ENCODE peak calls at places on chromosomes 11 and 22, in ten cellular contexts. One of them, this sample, is unnamed.

GRCh38 chr11:61414547-61414946 is 15.2 kb downstream of the CPSF7 start:
- DNase-seq in cardiac fibroblast: no peak
- DNase-seq in GM12865: no peak
- DNase-seq in retinal pigment epithelial cell: no peak
- DNase-seq in IMR-90: no peak
- DNase-seq in stomach: no peak
- DNase-seq in skeletal muscle cell: no peak
- DNase-seq in heart right ventricle: no peak
- DNase-seq in pancreas: no peak
- DNase-seq in WERI-Rb-1: no peak
- DNase-seq in this sample: no peak

GRCh38 chr11:33574366-33574765 is 126.3 kb downstream of the C11orf91 start:
- DNase-seq in cardiac fibroblast: no peak
- DNase-seq in GM12865: no peak
- DNase-seq in retinal pigment epithelial cell: no peak
- DNase-seq in IMR-90: no peak
- DNase-seq in stomach: no peak
- DNase-seq in skeletal muscle cell: no peak
- DNase-seq in heart right ventricle: no peak
- DNase-seq in pancreas: no peak
- DNase-seq in WERI-Rb-1: no peak
- DNase-seq in this sample: no peak

GRCh38 chr11:17986007-17986710 is 26.7 kb downstream of the SERGEF start:
- DNase-seq in cardiac fibroblast: peak; percentile 81
- DNase-seq in GM12865: no peak
- DNase-seq in retinal pigment epithelial cell: peak; percentile 60
- DNase-seq in IMR-90: peak; percentile 90
- DNase-seq in stomach: no peak
- DNase-seq in skeletal muscle cell: peak; percentile 59
- DNase-seq in heart right ventricle: no peak
- DNase-seq in pancreas: no peak
- DNase-seq in WERI-Rb-1: no peak
- DNase-seq in this sample: peak; percentile 82

GRCh38 chr22:36660510-36660840 is 43.1 kb downstream of the CACNG2 start:
- DNase-seq in cardiac fibroblast: no peak
- DNase-seq in GM12865: no peak
- DNase-seq in retinal pigment epithelial cell: no peak
- DNase-seq in IMR-90: no peak
- DNase-seq in stomach: no peak
- DNase-seq in skeletal muscle cell: no peak
- DNase-seq in heart right ventricle: no peak
- DNase-seq in pancreas: no peak
- DNase-seq in WERI-Rb-1: no peak
- DNase-seq in this sample: no peak

GRCh38 chr22:25383278-25383820 is 163.9 kb downstream of the CRYBB2 start:
- DNase-seq in cardiac fibroblast: no peak
- DNase-seq in GM12865: no peak
- DNase-seq in retinal pigment epithelial cell: no peak
- DNase-seq in IMR-90: no peak
- DNase-seq in stomach: no peak
- DNase-seq in skeletal muscle cell: no peak
- DNase-seq in heart right ventricle: no peak
- DNase-seq in pancreas: no peak
- DNase-seq in WERI-Rb-1: no peak
- DNase-seq in this sample: no peak

GRCh38 chr22:49812838-49813237 is 14.8 kb downstream of the BRD1 start:
- DNase-seq in cardiac fibroblast: peak; percentile 57
- DNase-seq in GM12865: no peak
- DNase-seq in retinal pigment epithelial cell: no peak
- DNase-seq in IMR-90: peak; percentile 37
- DNase-seq in stomach: peak; percentile 40
- DNase-seq in skeletal muscle cell: no peak
- DNase-seq in heart right ventricle: no peak
- DNase-seq in pancreas: no peak
- DNase-seq in WERI-Rb-1: no peak
- DNase-seq in this sample: peak; percentile 18

GRCh38 chr22:38397189-38398097 is 57.6 kb downstream of the KCNJ4 start:
- DNase-seq in cardiac fibroblast: peak; percentile 23
- DNase-seq in GM12865: peak; percentile 88
- DNase-seq in retinal pigment epithelial cell: no peak
- DNase-seq in IMR-90: no peak
- DNase-seq in stomach: no peak
- DNase-seq in skeletal muscle cell: no peak
- DNase-seq in heart right ventricle: peak; percentile 64
- DNase-seq in pancreas: peak; percentile 53
- DNase-seq in WERI-Rb-1: no peak
- DNase-seq in this sample: peak; percentile 28

GRCh38 chr11:12496181-12497025 is 119.0 kb downstream of the PARVA start:
- DNase-seq in cardiac fibroblast: no peak
- DNase-seq in GM12865: peak; percentile 15
- DNase-seq in retinal pigment epithelial cell: no peak
- DNase-seq in IMR-90: peak; percentile 40
- DNase-seq in stomach: no peak
- DNase-seq in skeletal muscle cell: no peak
- DNase-seq in heart right ventricle: no peak
- DNase-seq in pancreas: no peak
- DNase-seq in WERI-Rb-1: no peak
- DNase-seq in this sample: no peak

DNA sequence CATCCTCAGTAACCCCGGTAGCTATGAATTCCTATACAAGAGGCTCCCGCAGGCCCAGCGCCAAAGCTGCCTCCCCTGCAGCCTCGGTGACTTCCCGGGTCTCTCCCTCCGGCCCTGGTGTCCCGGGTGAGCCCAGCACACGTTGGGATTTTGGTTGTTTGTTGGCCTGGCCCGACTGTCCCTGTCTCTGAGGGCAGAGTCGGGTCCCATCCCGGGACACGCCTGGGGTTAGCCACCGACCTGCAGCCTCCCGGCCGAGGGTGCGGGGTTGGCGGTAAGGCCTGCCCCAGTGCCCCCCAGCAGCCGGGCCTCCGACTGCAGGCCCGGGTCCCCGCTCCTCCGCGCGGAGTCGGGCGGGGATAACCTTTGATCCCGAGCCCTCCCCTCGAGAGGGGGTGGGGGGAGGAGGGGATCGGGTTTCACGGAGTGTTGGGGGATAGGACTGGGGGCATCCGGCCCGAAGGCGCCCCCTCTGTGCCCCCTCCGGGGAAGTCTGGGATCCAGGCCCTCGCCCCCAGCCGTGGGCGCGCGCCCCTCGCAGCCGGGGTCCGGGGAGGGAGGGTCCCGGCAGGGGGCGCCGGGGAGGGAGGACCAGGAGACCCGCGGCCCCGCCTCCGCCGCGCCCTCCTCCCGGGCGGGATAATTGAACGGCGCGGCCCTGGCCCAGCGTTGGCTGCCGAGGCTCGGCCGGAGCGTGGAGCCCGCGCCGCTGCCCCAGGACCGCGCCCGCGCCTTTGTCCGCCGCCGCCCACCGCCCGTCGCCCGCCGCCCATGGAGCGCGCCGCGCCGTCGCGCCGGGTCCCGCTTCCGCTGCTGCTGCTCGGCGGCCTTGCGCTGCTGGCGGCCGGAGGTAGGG is at the start of gene FBLN1:
- DNase-seq in cardiac fibroblast: no peak
- DNase-seq in GM12865: no peak
- DNase-seq in retinal pigment epithelial cell: no peak
- DNase-seq in IMR-90: no peak
- DNase-seq in stomach: no peak
- DNase-seq in skeletal muscle cell: no peak
- DNase-seq in heart right ventricle: peak; percentile 53
- DNase-seq in pancreas: no peak
- DNase-seq in WERI-Rb-1: peak; percentile 73
- DNase-seq in this sample: no peak
- H3K4me3 ChIP-seq in cardiac fibroblast: peak within 1 kb of the TSS; percentile 72
- H3K4me3 ChIP-seq in GM12865: no peak within 1 kb of the TSS
- H3K4me3 ChIP-seq in retinal pigment epithelial cell: peak within 1 kb of the TSS; percentile 44
- H3K4me3 ChIP-seq in IMR-90: peak within 1 kb of the TSS; percentile 80
- H3K4me3 ChIP-seq in stomach: peak within 1 kb of the TSS; percentile 53
- H3K4me3 ChIP-seq in skeletal muscle cell: peak within 1 kb of the TSS; percentile 69
- H3K4me3 ChIP-seq in heart right ventricle: peak within 1 kb of the TSS; percentile 52
- H3K4me3 ChIP-seq in pancreas: peak within 1 kb of the TSS; percentile 26
- H3K4me3 ChIP-seq in WERI-Rb-1: peak within 1 kb of the TSS; percentile 80
- H3K4me3 ChIP-seq in this sample: peak within 1 kb of the TSS; percentile 98

GRCh38 chr11:67369801-67370284 is 3.6 kb downstream of the CLCF1 start:
- DNase-seq in cardiac fibroblast: no peak
- DNase-seq in GM12865: no peak
- DNase-seq in retinal pigment epithelial cell: no peak
- DNase-seq in IMR-90: peak; percentile 71
- DNase-seq in stomach: no peak
- DNase-seq in skeletal muscle cell: no peak
- DNase-seq in heart right ventricle: no peak
- DNase-seq in pancreas: no peak
- DNase-seq in WERI-Rb-1: no peak
- DNase-seq in this sample: peak; percentile 45

GRCh38 chr11:67370351-67371076 is 2.9 kb downstream of the CLCF1 start:
- DNase-seq in cardiac fibroblast: peak; percentile 56
- DNase-seq in GM12865: no peak
- DNase-seq in retinal pigment epithelial cell: no peak
- DNase-seq in IMR-90: peak; percentile 87
- DNase-seq in stomach: no peak
- DNase-seq in skeletal muscle cell: no peak
- DNase-seq in heart right ventricle: no peak
- DNase-seq in pancreas: no peak
- DNase-seq in WERI-Rb-1: no peak
- DNase-seq in this sample: no peak

GRCh38 chr11:67372232-67372992 is 986 bp downstream of the CLCF1 start:
- DNase-seq in cardiac fibroblast: no peak
- DNase-seq in GM12865: no peak
- DNase-seq in retinal pigment epithelial cell: no peak
- DNase-seq in IMR-90: no peak
- DNase-seq in stomach: no peak
- DNase-seq in skeletal muscle cell: no peak
- DNase-seq in heart right ventricle: no peak
- DNase-seq in pancreas: no peak
- DNase-seq in WERI-Rb-1: peak; percentile 59
- DNase-seq in this sample: no peak

GRCh38 chr11:67371549-67372231 is 1.7 kb downstream of the CLCF1 start:
- DNase-seq in cardiac fibroblast: peak; percentile 67
- DNase-seq in GM12865: peak; percentile 55
- DNase-seq in retinal pigment epithelial cell: no peak
- DNase-seq in IMR-90: peak; percentile 52
- DNase-seq in stomach: peak; percentile 46
- DNase-seq in skeletal muscle cell: no peak
- DNase-seq in heart right ventricle: no peak
- DNase-seq in pancreas: no peak
- DNase-seq in WERI-Rb-1: peak; percentile 62
- DNase-seq in this sample: peak; percentile 60

GRCh38 chr11:67371199-67371548 is 2.2 kb downstream of the CLCF1 start:
- DNase-seq in cardiac fibroblast: no peak
- DNase-seq in GM12865: no peak
- DNase-seq in retinal pigment epithelial cell: no peak
- DNase-seq in IMR-90: no peak
- DNase-seq in stomach: no peak
- DNase-seq in skeletal muscle cell: no peak
- DNase-seq in heart right ventricle: no peak
- DNase-seq in pancreas: no peak
- DNase-seq in WERI-Rb-1: no peak
- DNase-seq in this sample: no peak
- H3K4me3 ChIP-seq in cardiac fibroblast: peak overlapping the region; percentile 58
- H3K4me3 ChIP-seq in GM12865: no peak overlapping the region
- H3K4me3 ChIP-seq in retinal pigment epithelial cell: no peak overlapping the region
- H3K4me3 ChIP-seq in IMR-90: no peak overlapping the region
- H3K4me3 ChIP-seq in stomach: no peak overlapping the region
- H3K4me3 ChIP-seq in skeletal muscle cell: peak overlapping the region; percentile 67
- H3K4me3 ChIP-seq in heart right ventricle: no peak overlapping the region
- H3K4me3 ChIP-seq in pancreas: no peak overlapping the region
- H3K4me3 ChIP-seq in WERI-Rb-1: no peak overlapping the region
- H3K4me3 ChIP-seq in this sample: peak overlapping the region; percentile 70

DNA sequence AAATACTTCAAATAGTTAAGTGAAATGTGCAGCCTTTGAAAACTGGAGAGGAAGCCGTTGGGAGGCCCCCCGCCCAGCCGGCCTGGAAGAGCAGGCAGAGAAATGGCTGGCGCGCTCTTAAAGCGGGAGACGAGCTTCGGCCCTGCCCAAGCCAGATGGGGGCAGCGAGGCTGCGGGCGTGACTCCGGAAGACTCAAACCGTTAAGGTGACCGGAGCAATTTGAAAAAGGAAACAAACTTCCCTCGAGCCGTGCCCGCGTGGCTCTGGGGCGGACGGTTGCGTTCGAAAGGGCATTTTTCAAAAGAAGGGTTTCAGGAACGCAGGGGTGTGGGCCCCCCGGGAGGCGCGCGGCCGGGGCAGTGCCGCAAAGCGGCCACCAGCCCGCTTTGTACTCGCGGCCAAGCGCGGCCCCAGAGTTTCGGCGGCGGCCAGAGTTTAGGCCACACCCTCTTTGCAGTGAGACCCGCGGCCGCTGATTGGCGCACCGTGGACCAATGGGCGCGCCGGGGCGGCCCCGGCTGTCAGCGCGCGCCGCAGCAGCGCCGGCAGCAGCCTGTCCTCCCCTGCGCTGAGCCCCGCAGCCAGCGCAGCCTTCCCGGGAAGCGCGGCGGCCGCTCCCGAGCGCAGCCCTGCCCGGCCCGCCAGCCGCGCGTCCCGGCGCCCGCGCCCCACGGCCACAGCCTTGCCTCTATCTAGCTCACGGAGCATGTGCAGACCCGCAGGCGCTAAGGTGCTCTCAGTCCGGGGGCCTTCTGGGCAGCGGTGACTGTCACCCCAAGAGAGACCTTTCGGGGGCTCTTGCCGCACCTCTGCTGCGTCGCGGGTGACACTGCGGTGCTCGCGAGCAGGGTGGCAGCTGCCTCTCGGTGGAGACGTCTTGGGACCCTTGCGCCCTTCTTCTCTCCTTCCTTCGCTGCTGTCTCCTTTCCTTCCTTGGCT is at the start of gene NAV2:
- DNase-seq in cardiac fibroblast: peak; percentile 90
- DNase-seq in GM12865: peak; percentile 86
- DNase-seq in retinal pigment epithelial cell: peak; percentile 71
- DNase-seq in IMR-90: peak; percentile 91
- DNase-seq in stomach: peak; percentile 92
- DNase-seq in skeletal muscle cell: peak; percentile 75
- DNase-seq in heart right ventricle: peak; percentile 92
- DNase-seq in pancreas: peak; percentile 92
- DNase-seq in WERI-Rb-1: peak; percentile 85
- DNase-seq in this sample: peak; percentile 89
- H3K4me3 ChIP-seq in cardiac fibroblast: peak within 1 kb of the TSS; percentile 69
- H3K4me3 ChIP-seq in GM12865: peak within 1 kb of the TSS; percentile 66
- H3K4me3 ChIP-seq in retinal pigment epithelial cell: peak within 1 kb of the TSS; percentile 93
- H3K4me3 ChIP-seq in IMR-90: peak within 1 kb of the TSS; percentile 63
- H3K4me3 ChIP-seq in stomach: peak within 1 kb of the TSS; percentile 62
- H3K4me3 ChIP-seq in skeletal muscle cell: peak within 1 kb of the TSS; percentile 68
- H3K4me3 ChIP-seq in heart right ventricle: peak within 1 kb of the TSS; percentile 67
- H3K4me3 ChIP-seq in pancreas: peak within 1 kb of the TSS; percentile 42
- H3K4me3 ChIP-seq in WERI-Rb-1: peak within 1 kb of the TSS; percentile 60
- H3K4me3 ChIP-seq in this sample: peak within 1 kb of the TSS; percentile 92

GRCh38 chr22:19798320-19798665 is 37.7 kb downstream of the TBX1 start:
- DNase-seq in cardiac fibroblast: no peak
- DNase-seq in GM12865: no peak
- DNase-seq in retinal pigment epithelial cell: no peak
- DNase-seq in IMR-90: no peak
- DNase-seq in stomach: no peak
- DNase-seq in skeletal muscle cell: no peak
- DNase-seq in heart right ventricle: no peak
- DNase-seq in pancreas: no peak
- DNase-seq in WERI-Rb-1: no peak
- DNase-seq in this sample: no peak

GRCh38 chr22:19800306-19800705 is 39.7 kb downstream of the TBX1 start:
- DNase-seq in cardiac fibroblast: no peak
- DNase-seq in GM12865: no peak
- DNase-seq in retinal pigment epithelial cell: no peak
- DNase-seq in IMR-90: no peak
- DNase-seq in stomach: no peak
- DNase-seq in skeletal muscle cell: no peak
- DNase-seq in heart right ventricle: no peak
- DNase-seq in pancreas: no peak
- DNase-seq in WERI-Rb-1: no peak
- DNase-seq in this sample: no peak

GRCh38 chr22:19800761-19801244 is 40.2 kb downstream of the TBX1 start:
- DNase-seq in cardiac fibroblast: peak; percentile 14
- DNase-seq in GM12865: no peak
- DNase-seq in retinal pigment epithelial cell: no peak
- DNase-seq in IMR-90: peak; percentile 25
- DNase-seq in stomach: no peak
- DNase-seq in skeletal muscle cell: no peak
- DNase-seq in heart right ventricle: no peak
- DNase-seq in pancreas: no peak
- DNase-seq in WERI-Rb-1: peak; percentile 70
- DNase-seq in this sample: peak; percentile 25

GRCh38 chr22:19798825-19799224 is 38.2 kb downstream of the TBX1 start:
- DNase-seq in cardiac fibroblast: no peak
- DNase-seq in GM12865: no peak
- DNase-seq in retinal pigment epithelial cell: no peak
- DNase-seq in IMR-90: no peak
- DNase-seq in stomach: no peak
- DNase-seq in skeletal muscle cell: no peak
- DNase-seq in heart right ventricle: no peak
- DNase-seq in pancreas: no peak
- DNase-seq in WERI-Rb-1: peak; percentile 59
- DNase-seq in this sample: no peak

DNA sequence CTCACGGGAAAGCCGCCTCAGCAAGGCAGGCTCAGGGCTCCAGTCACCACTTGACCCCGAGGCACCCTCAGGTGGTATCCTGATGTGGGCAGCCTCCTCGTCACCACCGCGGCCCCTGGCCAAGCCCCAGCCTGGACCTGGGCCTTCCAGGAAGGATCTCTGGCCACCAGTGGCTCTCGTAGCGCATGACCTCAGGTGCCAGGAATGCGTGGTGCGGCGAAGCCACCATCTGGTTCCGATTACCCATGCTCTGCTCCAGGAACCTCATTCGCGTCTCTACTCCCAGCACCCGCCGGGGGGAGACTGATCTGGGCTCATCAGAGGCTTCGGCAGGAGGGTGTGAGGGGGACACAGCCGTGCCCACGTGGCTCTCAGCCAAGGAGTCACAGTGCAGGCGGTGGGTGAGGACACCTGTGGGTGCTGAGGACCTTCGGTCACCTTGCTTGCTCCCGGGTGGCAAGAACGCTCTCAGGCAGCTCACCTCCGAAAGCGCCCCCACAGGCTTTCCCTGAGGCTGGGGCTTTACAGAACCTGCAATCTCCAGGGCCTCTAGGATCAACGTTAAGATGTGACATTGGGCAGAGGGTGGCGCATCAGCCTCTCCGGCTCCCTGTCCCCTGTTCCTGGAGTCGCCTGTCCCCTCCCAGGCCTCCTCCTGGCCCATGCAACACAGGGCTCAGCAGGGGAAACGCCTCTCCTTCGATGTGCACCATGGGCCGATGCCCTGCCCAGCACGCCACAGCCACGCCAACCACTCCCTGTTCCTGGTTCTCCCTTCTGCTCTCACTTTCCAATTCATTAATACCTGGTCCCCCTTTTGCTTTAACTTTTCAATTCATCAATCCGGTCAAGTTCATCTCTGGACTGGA is 39.0 kb downstream of the TBX1 start:
- DNase-seq in cardiac fibroblast: peak; percentile 80
- DNase-seq in GM12865: no peak
- DNase-seq in retinal pigment epithelial cell: no peak
- DNase-seq in IMR-90: peak; percentile 92
- DNase-seq in stomach: no peak
- DNase-seq in skeletal muscle cell: peak; percentile 71
- DNase-seq in heart right ventricle: peak; percentile 22
- DNase-seq in pancreas: no peak
- DNase-seq in WERI-Rb-1: peak; percentile 88
- DNase-seq in this sample: peak; percentile 96
- H3K4me3 ChIP-seq in cardiac fibroblast: no peak overlapping the region
- H3K4me3 ChIP-seq in GM12865: no peak overlapping the region
- H3K4me3 ChIP-seq in retinal pigment epithelial cell: no peak overlapping the region
- H3K4me3 ChIP-seq in IMR-90: no peak overlapping the region
- H3K4me3 ChIP-seq in stomach: no peak overlapping the region
- H3K4me3 ChIP-seq in skeletal muscle cell: no peak overlapping the region
- H3K4me3 ChIP-seq in heart right ventricle: no peak overlapping the region
- H3K4me3 ChIP-seq in pancreas: no peak overlapping the region
- H3K4me3 ChIP-seq in WERI-Rb-1: no peak overlapping the region
- H3K4me3 ChIP-seq in this sample: no peak overlapping the region